ENCODE peak calls at places on chromosomes 5 and 9, in ten cellular contexts. X is gastrocnemius medialis, A is transverse colon, L is tibial artery, U is cardiac muscle cell, P is HCT116, D is heart right ventricle, J is endodermal cell, C is endothelial cell of umbilical vein, W is right atrium auricular region. Z is an unnamed sample.

GRCh38 chr5:26259081-26259480 is 779.3 kb downstream of the CDH9 start:
- DNase-seq in D (no peak), A (no peak), U (no peak), J (no peak), L (no peak), C (no peak), W (no peak), P (no peak), X (no peak), Z (no peak)

GRCh38 chr9:121529237-121529987 is 29.8 kb upstream of the GGTA1 start:
- DNase-seq in L (peak; percentile 97), P (no peak), U (peak; percentile 99), D (peak; percentile 99), J (no peak), A (peak; percentile 74), W (peak; percentile 97), C (peak; percentile 98), X (peak; percentile 86), Z (peak; percentile 76)

GRCh38 chr5:39604491-39604890 is 179.7 kb upstream of the DAB2 start:
- DNase-seq in L (no peak), A (no peak), X (no peak), P (no peak), C (peak; percentile 56), U (no peak), J (no peak), W (no peak), D (no peak), Z (no peak)

GRCh38 chr9:130088056-130088455 is 34.4 kb downstream of the GPR107 start:
- DNase-seq in D (no peak), L (no peak), P (no peak), W (no peak), C (no peak), U (no peak), X (no peak), J (no peak), A (no peak), Z (no peak)

GRCh38 chr5:31833710-31834109 is 194.8 kb downstream of the PDZD2 start:
- DNase-seq in J (no peak), U (no peak), L (no peak), W (no peak), A (no peak), X (no peak), D (no peak), P (no peak), C (no peak), Z (no peak)

GRCh38 chr5:170211575-170212334 is 21.0 kb upstream of the C5orf58 start:
- DNase-seq in J (no peak), P (no peak), C (no peak), U (no peak), X (no peak), A (no peak), D (no peak), W (no peak), L (no peak), Z (no peak)

GRCh38 chr5:113232246-113232645 is 202.5 kb downstream of the TSSK1B start:
- DNase-seq in C (no peak), J (no peak), X (no peak), L (no peak), D (no peak), W (no peak), P (no peak), A (no peak), U (no peak), Z (no peak)

GRCh38 chr5:165232629-165233028 is 1727.2 kb downstream of the MAT2B start:
- DNase-seq in L (no peak), W (no peak), X (no peak), U (no peak), P (no peak), D (no peak), J (no peak), C (no peak), A (no peak), Z (no peak)

GRCh38 chr9:21605489-21605931 is 123.4 kb upstream of the IFNE start:
- DNase-seq in A (no peak), P (no peak), W (no peak), D (no peak), X (no peak), U (peak; percentile 96), C (peak; percentile 68), J (no peak), L (no peak), Z (no peak)

GRCh38 chr5:65721775-65722574 is at the start of the genes NLN and SGTB:
- DNase-seq in A (peak; percentile 91), C (peak; percentile 88), P (peak; percentile 37), L (peak; percentile 91), D (peak; percentile 83), X (peak; percentile 79), J (peak; percentile 95), U (peak; percentile 88), W (peak; percentile 80), Z (peak; percentile 92)

GRCh38 chr5:120093178-120093577 is 370.9 kb upstream of the PRR16 start:
- DNase-seq in P (no peak), A (no peak), L (no peak), J (peak; percentile 54), C (no peak), W (no peak), U (no peak), D (no peak), X (no peak), Z (no peak)

GRCh38 chr5:93790401-93790800 is 49.0 kb upstream of the POU5F2 start:
- DNase-seq in U (peak; percentile 34), C (no peak), P (no peak), A (no peak), D (no peak), L (no peak), X (no peak), W (no peak), J (no peak), Z (no peak)

GRCh38 chr9:6956796-6957355 is 199.1 kb downstream of the KDM4C start:
- DNase-seq in W (no peak), P (no peak), A (no peak), C (no peak), X (no peak), L (no peak), D (no peak), J (no peak), U (no peak), Z (no peak)

GRCh38 chr9:110541950-110542349 is 37.6 kb downstream of the SVEP1 start:
- DNase-seq in D (no peak), C (no peak), W (no peak), J (no peak), L (no peak), X (no peak), P (no peak), A (no peak), U (peak; percentile 68), Z (no peak)

GRCh38 chr5:17928571-17928970 is 294.3 kb downstream of the TAF11L14 start:
- DNase-seq in C (no peak), U (no peak), L (peak; percentile 72), D (no peak), P (no peak), J (no peak), X (no peak), A (no peak), W (peak; percentile 72), Z (no peak)

GRCh38 chr5:168679515-168679920 is 100.3 kb upstream of the PANK3 start:
- DNase-seq in U (peak; percentile 85), C (peak; percentile 75), W (peak; percentile 83), D (peak; percentile 72), X (peak; percentile 36), P (peak; percentile 59), J (peak; percentile 96), A (peak; percentile 79), L (peak; percentile 81), Z (peak; percentile 66)

GRCh38 chr9:107274953-107275422 is 8.1 kb upstream of the RAD23B start:
- DNase-seq in X (peak; percentile 30), C (no peak), W (no peak), D (no peak), J (no peak), P (peak; percentile 46), L (no peak), U (peak; percentile 97), A (no peak), Z (no peak)

GRCh38 chr9:121916008-121916407 is 177.1 kb downstream of the TTLL11 start:
- DNase-seq in P (no peak), C (peak; percentile 68), W (no peak), L (no peak), U (no peak), J (no peak), X (no peak), A (no peak), D (no peak), Z (no peak)

GRCh38 chr5:150570333-150570732 is 62.4 kb downstream of the NDST1 start:
- DNase-seq in D (no peak), W (no peak), P (no peak), J (peak; percentile 32), X (no peak), C (no peak), A (no peak), U (no peak), L (peak; percentile 56), Z (no peak)
- H3K36me3 ChIP-seq in D (no peaks in the 10 kb centered on the region), W (no peaks in the 10 kb centered on the region), P (no peaks in the 10 kb centered on the region), J (no peaks in the 10 kb centered on the region), X (no peaks in the 10 kb centered on the region), C (no peaks in the 10 kb centered on the region), A (no peaks in the 10 kb centered on the region), U (no peaks in the 10 kb centered on the region), L (no peaks in the 10 kb centered on the region), Z (no peaks in the 10 kb centered on the region)

GRCh38 chr5:110824936-110825441 is 86.2 kb downstream of the SLC25A46 start:
- DNase-seq in D (no peak), J (no peak), L (no peak), P (no peak), U (no peak), A (no peak), X (no peak), C (no peak), W (no peak), Z (no peak)
- H3K9me3 ChIP-seq in D (peaks cover 13% of the 10 kb centered on the region), J (peaks cover 51% of the 10 kb centered on the region), L (peaks cover 18% of the 10 kb centered on the region), P (no peaks in the 10 kb centered on the region), U (peaks cover 2% of the 10 kb centered on the region), A (peaks cover 17% of the 10 kb centered on the region), X (no peaks in the 10 kb centered on the region), C (no peaks in the 10 kb centered on the region), W (no peaks in the 10 kb centered on the region), Z (no peaks in the 10 kb centered on the region)

DNA sequence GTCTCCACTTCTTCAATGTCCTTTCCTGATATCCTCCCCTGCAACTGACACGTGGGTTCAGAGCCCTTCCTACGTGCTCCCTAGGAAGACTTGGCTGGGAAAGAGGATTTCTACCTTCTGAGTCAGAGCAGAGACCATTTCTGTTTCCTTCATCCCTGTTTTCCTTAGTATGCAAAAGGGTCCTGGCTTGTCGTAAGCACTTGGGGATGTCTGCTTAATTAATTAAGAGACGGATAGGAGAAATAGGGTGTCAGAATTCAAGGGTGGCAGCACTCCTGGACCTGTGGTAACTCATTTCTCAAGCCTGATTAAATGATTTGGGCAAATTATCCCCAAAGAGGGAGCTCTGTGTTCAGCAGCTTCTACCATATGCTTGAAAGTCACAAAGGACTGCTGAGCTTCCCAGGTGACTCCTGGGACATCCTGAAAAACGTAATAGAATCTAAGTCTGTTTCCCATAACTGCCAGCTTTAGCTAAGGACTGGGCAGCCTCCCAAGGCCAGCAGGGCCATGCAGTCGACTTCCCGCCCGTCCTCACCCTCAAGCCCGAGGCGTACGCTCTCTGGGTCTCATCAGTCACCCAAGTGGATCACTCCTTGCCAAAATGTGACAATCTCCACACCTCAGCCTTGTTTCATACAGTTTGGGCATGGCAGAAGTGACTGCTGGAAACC is 20.5 kb downstream of the ABCA1 start:
- DNase-seq in C (peak; percentile 17), W (no peak), D (peak; percentile 19), X (peak; percentile 25), P (no peak), J (peak; percentile 25), U (peak; percentile 92), A (no peak), L (no peak), Z (peak; percentile 73)
- H3K27ac ChIP-seq in C (no peak overlapping the region), W (peak overlapping the region; percentile 36), D (peak overlapping the region; percentile 22), X (peak overlapping the region; percentile 50), P (no peak overlapping the region), J (no peak overlapping the region), U (no peak overlapping the region), A (peak overlapping the region; percentile 81), L (peak overlapping the region; percentile 19), Z (peak overlapping the region; percentile 76)

GRCh38 chr5:53084856-53085255 is 24.7 kb downstream of the MOCS2 start:
- DNase-seq in C (no peak), W (no peak), J (no peak), D (no peak), A (no peak), P (no peak), X (no peak), L (no peak), U (no peak), Z (no peak)
- H3K36me3 ChIP-seq in C (peaks cover 31% of the 10 kb centered on the region), W (no peaks in the 10 kb centered on the region), J (no peaks in the 10 kb centered on the region), D (no peaks in the 10 kb centered on the region), A (no peaks in the 10 kb centered on the region), P (peaks cover 9% of the 10 kb centered on the region), X (no peaks in the 10 kb centered on the region), L (peaks cover 9% of the 10 kb centered on the region), U (no peaks in the 10 kb centered on the region), Z (no peaks in the 10 kb centered on the region)